ENCODE peak calls at places on chromosomes 3 and 15, in four cellular contexts. One of them, this sample, is unnamed.

GRCh38 chr3:107221856-107222255 is 155.4 kb upstream of the CCDC54 start:
- DNase-seq in HCT116: no peak
- DNase-seq in psoas muscle: no peak
- DNase-seq in small intestine: no peak
- DNase-seq in this sample: no peak

GRCh38 chr3:194249323-194250103 is 101.6 kb downstream of the CPN2 start:
- DNase-seq in psoas muscle: no peak
- DNase-seq in HCT116: no peak
- DNase-seq in small intestine: no peak
- DNase-seq in this sample: no peak

GRCh38 chr3:21901504-21901903 is 150.5 kb upstream of the ZNF385D start:
- DNase-seq in psoas muscle: no peak
- DNase-seq in HCT116: no peak
- DNase-seq in small intestine: no peak
- DNase-seq in this sample: no peak

GRCh38 chr15:85118581-85118980 is 136.9 kb downstream of the PDE8A start:
- DNase-seq in HCT116: no peak
- DNase-seq in small intestine: no peak
- DNase-seq in psoas muscle: no peak
- DNase-seq in this sample: no peak

GRCh38 chr15:49877117-49877860 is 241.7 kb downstream of the ATP8B4 start:
- DNase-seq in HCT116: no peak
- DNase-seq in small intestine: no peak
- DNase-seq in psoas muscle: no peak
- DNase-seq in this sample: no peak

GRCh38 chr3:122183521-122183892 is at the start of gene CASR:
- DNase-seq in small intestine: peak; percentile 29
- DNase-seq in psoas muscle: no peak
- DNase-seq in HCT116: no peak
- DNase-seq in this sample: no peak

GRCh38 chr3:16545413-16546185 is 32.1 kb upstream of the RFTN1 start:
- DNase-seq in small intestine: no peak
- DNase-seq in HCT116: no peak
- DNase-seq in psoas muscle: no peak
- DNase-seq in this sample: no peak

GRCh38 chr15:57146394-57147140 is 228.1 kb downstream of the TCF12 start:
- DNase-seq in small intestine: peak; percentile 49
- DNase-seq in HCT116: peak; percentile 8
- DNase-seq in psoas muscle: no peak
- DNase-seq in this sample: no peak

GRCh38 chr3:185822221-185822956 is 2.5 kb downstream of the IGF2BP2 start:
- DNase-seq in HCT116: no peak
- DNase-seq in psoas muscle: no peak
- DNase-seq in small intestine: no peak
- DNase-seq in this sample: no peak

GRCh38 chr3:185823280-185824044 is 1.4 kb downstream of the IGF2BP2 start:
- DNase-seq in small intestine: peak; percentile 55
- DNase-seq in psoas muscle: peak; percentile 57
- DNase-seq in HCT116: no peak
- DNase-seq in this sample: no peak

GRCh38 chr3:185824051-185824466 is 783 bp downstream of the IGF2BP2 start:
- DNase-seq in small intestine: peak; percentile 44
- DNase-seq in psoas muscle: no peak
- DNase-seq in HCT116: no peak
- DNase-seq in this sample: no peak

GRCh38 chr3:185820973-185821758 is 3.7 kb downstream of the IGF2BP2 start:
- DNase-seq in HCT116: no peak
- DNase-seq in small intestine: no peak
- DNase-seq in psoas muscle: no peak
- DNase-seq in this sample: no peak

GRCh38 chr3:185822957-185823279 is 1.9 kb downstream of the IGF2BP2 start:
- DNase-seq in psoas muscle: no peak
- DNase-seq in HCT116: no peak
- DNase-seq in small intestine: no peak
- DNase-seq in this sample: no peak
- H3K4me3 ChIP-seq in psoas muscle: peak overlapping the region; percentile 73
- H3K4me3 ChIP-seq in HCT116: peak overlapping the region; percentile 65
- H3K4me3 ChIP-seq in small intestine: peak overlapping the region; percentile 76
- H3K4me3 ChIP-seq in this sample: peak overlapping the region; percentile 74

DNA sequence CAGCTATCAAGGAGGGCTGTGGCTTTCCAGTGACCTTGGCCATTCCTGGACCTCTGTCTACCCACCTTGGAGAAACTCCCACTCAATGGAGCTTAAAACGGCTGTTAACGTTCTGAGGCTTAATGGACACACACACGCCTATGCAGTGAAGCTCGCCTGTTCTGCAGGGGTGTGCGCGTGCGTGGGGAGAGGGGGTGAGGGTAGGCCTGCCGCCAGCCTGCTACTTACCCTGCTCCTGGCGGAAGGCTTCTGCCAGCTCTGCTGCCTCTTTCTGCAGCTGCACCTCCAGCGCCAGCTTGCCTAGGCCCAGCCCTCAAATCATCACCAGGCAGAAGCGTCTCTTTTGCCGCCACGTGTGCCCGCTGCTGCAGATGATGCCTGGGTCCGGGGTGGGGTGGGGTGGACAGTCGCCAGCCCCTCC is 23.2 kb upstream of the PARL start:
- DNase-seq in small intestine: no peak
- DNase-seq in psoas muscle: no peak
- DNase-seq in HCT116: no peak
- DNase-seq in this sample: no peak
- H3K4me3 ChIP-seq in small intestine: no peak overlapping the region
- H3K4me3 ChIP-seq in psoas muscle: no peak overlapping the region
- H3K4me3 ChIP-seq in HCT116: no peak overlapping the region
- H3K4me3 ChIP-seq in this sample: no peak overlapping the region

GRCh38 chr15:69523010-69524001 is 70.7 kb downstream of the RPLP1 start:
- DNase-seq in psoas muscle: peak; percentile 84
- DNase-seq in HCT116: peak; percentile 36
- DNase-seq in small intestine: peak; percentile 71
- DNase-seq in this sample: no peak
- H3K4me3 ChIP-seq in psoas muscle: no peak overlapping the region
- H3K4me3 ChIP-seq in HCT116: no peak overlapping the region
- H3K4me3 ChIP-seq in small intestine: no peak overlapping the region
- H3K4me3 ChIP-seq in this sample: no peak overlapping the region

GRCh38 chr3:187750513-187751123 is 5.3 kb upstream of the BCL6 start:
- DNase-seq in HCT116: no peak
- DNase-seq in psoas muscle: peak; percentile 69
- DNase-seq in small intestine: peak; percentile 92
- DNase-seq in this sample: no peak
- H3K4me3 ChIP-seq in HCT116: peak overlapping the region; percentile 63
- H3K4me3 ChIP-seq in psoas muscle: peak overlapping the region; percentile 93
- H3K4me3 ChIP-seq in small intestine: no peak overlapping the region
- H3K4me3 ChIP-seq in this sample: peak overlapping the region; percentile 12

GRCh38 chr3:46974421-46975227 is 1.9 kb downstream of the CCDC12 start:
- DNase-seq in psoas muscle: no peak
- DNase-seq in small intestine: no peak
- DNase-seq in HCT116: no peak
- DNase-seq in this sample: no peak
- H3K4me3 ChIP-seq in psoas muscle: peak overlapping the region; percentile 92
- H3K4me3 ChIP-seq in small intestine: no peak overlapping the region
- H3K4me3 ChIP-seq in HCT116: peak overlapping the region; percentile 74
- H3K4me3 ChIP-seq in this sample: peak overlapping the region; percentile 83

GRCh38 chr3:169965562-169965961 is 1.0 kb upstream of the SEC62 start:
- DNase-seq in psoas muscle: no peak
- DNase-seq in HCT116: no peak
- DNase-seq in small intestine: no peak
- DNase-seq in this sample: no peak
- H3K4me3 ChIP-seq in psoas muscle: peak overlapping the region; percentile 86
- H3K4me3 ChIP-seq in HCT116: peak overlapping the region; percentile 68
- H3K4me3 ChIP-seq in small intestine: no peak overlapping the region
- H3K4me3 ChIP-seq in this sample: peak overlapping the region; percentile 93

GRCh38 chr3:148856404-148856803 is 8.7 kb upstream of the CPA3 start:
- DNase-seq in HCT116: no peak
- DNase-seq in small intestine: no peak
- DNase-seq in psoas muscle: no peak
- DNase-seq in this sample: no peak
- H3K4me3 ChIP-seq in HCT116: no peak overlapping the region
- H3K4me3 ChIP-seq in small intestine: no peak overlapping the region
- H3K4me3 ChIP-seq in psoas muscle: no peak overlapping the region
- H3K4me3 ChIP-seq in this sample: no peak overlapping the region

GRCh38 chr3:50139308-50139707 is 15.8 kb upstream of the SEMA3F start:
- DNase-seq in psoas muscle: no peak
- DNase-seq in HCT116: no peak
- DNase-seq in small intestine: no peak
- DNase-seq in this sample: no peak
- H3K4me3 ChIP-seq in psoas muscle: no peak overlapping the region
- H3K4me3 ChIP-seq in HCT116: no peak overlapping the region
- H3K4me3 ChIP-seq in small intestine: no peak overlapping the region
- H3K4me3 ChIP-seq in this sample: no peak overlapping the region

This sample was measured in esophagus squamous epithelium.